ENCODE peak calls at places on chromosome 1, in five cellular contexts. One of them, this sample, is unnamed.

GRCh38 chr1:153572569-153573015 is 6.9 kb upstream of the S100A2 start:
- DNase-seq in stimulated activated CD4-positive, alpha-beta T cell treated with anti-CD3 and anti-CD28 coated beads, Interleukin-1b, Interleukin-23, amount 100 ng/mL, for 24 hours: no peak
- DNase-seq in ACHN: peak
- DNase-seq in endothelial cell: peak
- DNase-seq in GM04503: peak
- DNase-seq in this sample: peak

GRCh38 chr1:56095924-56096655 is 483.3 kb downstream of the PLPP3 start:
- DNase-seq in endothelial cell: no peak
- DNase-seq in GM04503: peak
- DNase-seq in stimulated activated CD4-positive, alpha-beta T cell treated with anti-CD3 and anti-CD28 coated beads, Interleukin-1b, Interleukin-23, amount 100 ng/mL, for 24 hours: no peak
- DNase-seq in ACHN: no peak
- DNase-seq in this sample: peak

GRCh38 chr1:12095822-12096263 is 32.7 kb downstream of the TNFRSF8 start:
- DNase-seq in stimulated activated CD4-positive, alpha-beta T cell treated with anti-CD3 and anti-CD28 coated beads, Interleukin-1b, Interleukin-23, amount 100 ng/mL, for 24 hours: no peak
- DNase-seq in ACHN: no peak
- DNase-seq in endothelial cell: no peak
- DNase-seq in GM04503: no peak
- DNase-seq in this sample: no peak

GRCh38 chr1:68301538-68301937 is 69.2 kb upstream of the WLS start:
- DNase-seq in ACHN: no peak
- DNase-seq in endothelial cell: no peak
- DNase-seq in GM04503: no peak
- DNase-seq in stimulated activated CD4-positive, alpha-beta T cell treated with anti-CD3 and anti-CD28 coated beads, Interleukin-1b, Interleukin-23, amount 100 ng/mL, for 24 hours: no peak
- DNase-seq in this sample: peak

GRCh38 chr1:21703318-21703963 is 34.3 kb upstream of the RAP1GAP start:
- DNase-seq in ACHN: peak
- DNase-seq in endothelial cell: peak
- DNase-seq in GM04503: peak
- DNase-seq in stimulated activated CD4-positive, alpha-beta T cell treated with anti-CD3 and anti-CD28 coated beads, Interleukin-1b, Interleukin-23, amount 100 ng/mL, for 24 hours: no peak
- DNase-seq in this sample: peak

GRCh38 chr1:153483776-153484175 is 23.3 kb upstream of the S100A7 start:
- DNase-seq in stimulated activated CD4-positive, alpha-beta T cell treated with anti-CD3 and anti-CD28 coated beads, Interleukin-1b, Interleukin-23, amount 100 ng/mL, for 24 hours: no peak
- DNase-seq in endothelial cell: no peak
- DNase-seq in GM04503: no peak
- DNase-seq in ACHN: no peak
- DNase-seq in this sample: no peak

GRCh38 chr1:192627901-192628300 is 8.0 kb upstream of the RGS13 start:
- DNase-seq in GM04503: no peak
- DNase-seq in endothelial cell: no peak
- DNase-seq in ACHN: no peak
- DNase-seq in stimulated activated CD4-positive, alpha-beta T cell treated with anti-CD3 and anti-CD28 coated beads, Interleukin-1b, Interleukin-23, amount 100 ng/mL, for 24 hours: no peak
- DNase-seq in this sample: no peak

GRCh38 chr1:24304763-24305162 is 14.4 kb upstream of the GRHL3 start:
- DNase-seq in ACHN: no peak
- DNase-seq in stimulated activated CD4-positive, alpha-beta T cell treated with anti-CD3 and anti-CD28 coated beads, Interleukin-1b, Interleukin-23, amount 100 ng/mL, for 24 hours: no peak
- DNase-seq in GM04503: no peak
- DNase-seq in endothelial cell: no peak
- DNase-seq in this sample: no peak

GRCh38 chr1:244778356-244778755 is 57.1 kb upstream of the COX20 start:
- DNase-seq in GM04503: peak
- DNase-seq in ACHN: peak
- DNase-seq in endothelial cell: no peak
- DNase-seq in stimulated activated CD4-positive, alpha-beta T cell treated with anti-CD3 and anti-CD28 coated beads, Interleukin-1b, Interleukin-23, amount 100 ng/mL, for 24 hours: no peak
- DNase-seq in this sample: no peak

GRCh38 chr1:13948851-13949490 is 249.0 kb downstream of the PRDM2 start:
- DNase-seq in GM04503: no peak
- DNase-seq in endothelial cell: no peak
- DNase-seq in ACHN: no peak
- DNase-seq in stimulated activated CD4-positive, alpha-beta T cell treated with anti-CD3 and anti-CD28 coated beads, Interleukin-1b, Interleukin-23, amount 100 ng/mL, for 24 hours: no peak
- DNase-seq in this sample: no peak

GRCh38 chr1:45656573-45657226 is 29.6 kb downstream of the GPBP1L1 start:
- DNase-seq in GM04503: no peak
- DNase-seq in ACHN: no peak
- DNase-seq in endothelial cell: no peak
- DNase-seq in stimulated activated CD4-positive, alpha-beta T cell treated with anti-CD3 and anti-CD28 coated beads, Interleukin-1b, Interleukin-23, amount 100 ng/mL, for 24 hours: no peak
- DNase-seq in this sample: no peak

GRCh38 chr1:231606712-231607111 is 19.9 kb upstream of the DISC1 start:
- DNase-seq in GM04503: no peak
- DNase-seq in ACHN: no peak
- DNase-seq in endothelial cell: no peak
- DNase-seq in stimulated activated CD4-positive, alpha-beta T cell treated with anti-CD3 and anti-CD28 coated beads, Interleukin-1b, Interleukin-23, amount 100 ng/mL, for 24 hours: no peak
- DNase-seq in this sample: no peak

GRCh38 chr1:234608720-234609527 is 1.1 kb downstream of the IRF2BP2 start:
- DNase-seq in stimulated activated CD4-positive, alpha-beta T cell treated with anti-CD3 and anti-CD28 coated beads, Interleukin-1b, Interleukin-23, amount 100 ng/mL, for 24 hours: no peak
- DNase-seq in endothelial cell: peak
- DNase-seq in GM04503: no peak
- DNase-seq in ACHN: peak
- DNase-seq in this sample: no peak

GRCh38 chr1:156889802-156890585 is 3.5 kb upstream of the PEAR1 start:
- DNase-seq in endothelial cell: peak
- DNase-seq in stimulated activated CD4-positive, alpha-beta T cell treated with anti-CD3 and anti-CD28 coated beads, Interleukin-1b, Interleukin-23, amount 100 ng/mL, for 24 hours: peak
- DNase-seq in ACHN: peak
- DNase-seq in GM04503: no peak
- DNase-seq in this sample: peak

GRCh38 chr1:206469933-206470691 is at the start of gene IKBKE:
- DNase-seq in ACHN: peak
- DNase-seq in GM04503: no peak
- DNase-seq in endothelial cell: peak
- DNase-seq in stimulated activated CD4-positive, alpha-beta T cell treated with anti-CD3 and anti-CD28 coated beads, Interleukin-1b, Interleukin-23, amount 100 ng/mL, for 24 hours: no peak
- DNase-seq in this sample: peak

GRCh38 chr1:202176949-202177927 is 16.4 kb upstream of the LGR6 start:
- DNase-seq in stimulated activated CD4-positive, alpha-beta T cell treated with anti-CD3 and anti-CD28 coated beads, Interleukin-1b, Interleukin-23, amount 100 ng/mL, for 24 hours: no peak
- DNase-seq in endothelial cell: no peak
- DNase-seq in GM04503: no peak
- DNase-seq in ACHN: no peak
- DNase-seq in this sample: no peak

GRCh38 chr1:67479146-67479891 is 49.1 kb upstream of the SERBP1 start:
- DNase-seq in ACHN: no peak
- DNase-seq in endothelial cell: no peak
- DNase-seq in GM04503: no peak
- DNase-seq in stimulated activated CD4-positive, alpha-beta T cell treated with anti-CD3 and anti-CD28 coated beads, Interleukin-1b, Interleukin-23, amount 100 ng/mL, for 24 hours: no peak
- DNase-seq in this sample: no peak

GRCh38 chr1:56923207-56923606 is 42.6 kb downstream of the C8B start:
- DNase-seq in GM04503: no peak
- DNase-seq in ACHN: no peak
- DNase-seq in endothelial cell: no peak
- DNase-seq in stimulated activated CD4-positive, alpha-beta T cell treated with anti-CD3 and anti-CD28 coated beads, Interleukin-1b, Interleukin-23, amount 100 ng/mL, for 24 hours: no peak
- DNase-seq in this sample: no peak

GRCh38 chr1:81873946-81874345 is 73.2 kb downstream of the ADGRL2 start:
- DNase-seq in GM04503: no peak
- DNase-seq in stimulated activated CD4-positive, alpha-beta T cell treated with anti-CD3 and anti-CD28 coated beads, Interleukin-1b, Interleukin-23, amount 100 ng/mL, for 24 hours: no peak
- DNase-seq in endothelial cell: no peak
- DNase-seq in ACHN: no peak
- DNase-seq in this sample: no peak